ENCODE peak calls at places on chromosomes 7 and 10, in six cellular contexts. S is T1000; F is suprapubic skin; C is HTR-8/SVneo; U is stimulated activated CD4-positive, alpha-beta T cell treated with anti-CD3 and anti-CD28 coated beads, Interleukin-4, amount 100 ng/mL, for 48 hours; I is NCI-H1105. L is an unnamed sample.

GRCh38 chr7:45881759-45882464 is 6.4 kb upstream of the IGFBP1 start:
- DNase-seq in S (no peak), F (no peak), C (no peak), U (no peak), I (no peak), L (no peak)

GRCh38 chr10:22219308-22219707 is 1.5 kb upstream of the EBLN1 start:
- DNase-seq in S (no peak), F (no peak), C (no peak), U (no peak), I (no peak), L (no peak)

GRCh38 chr7:143458263-143458662 is 15.0 kb downstream of the TAS2R60 start:
- DNase-seq in S (no peak), F (no peak), C (no peak), U (no peak), I (no peak), L (no peak)

GRCh38 chr7:1646957-1647891 is 22.9 kb upstream of the ELFN1 start:
- DNase-seq in S (no peak), F (no peak), C (no peak), U (no peak), I (no peak), L (no peak)

GRCh38 chr7:82633592-82633991 is 190.0 kb upstream of the CACNA2D1 start:
- DNase-seq in S (no peak), F (no peak), C (no peak), U (no peak), I (peak), L (no peak)

GRCh38 chr7:151404216-151405011 is 5.4 kb downstream of the WDR86 start:
- DNase-seq in S (no peak), F (no peak), C (no peak), U (no peak), I (no peak), L (no peak)

GRCh38 chr7:130875265-130875741 is 141.3 kb upstream of the KLF14 start:
- DNase-seq in S (no peak), F (no peak), C (peak), U (no peak), I (peak), L (no peak)

GRCh38 chr10:127886371-127887051 is 6.2 kb downstream of the CLRN3 start:
- DNase-seq in S (no peak), F (no peak), C (no peak), U (no peak), I (no peak), L (no peak)

GRCh38 chr7:55427800-55428199 is 62.7 kb downstream of the LANCL2 start:
- DNase-seq in S (no peak), F (no peak), C (no peak), U (no peak), I (peak), L (no peak)

GRCh38 chr10:10914129-10914528 is 103.5 kb upstream of the CELF2 start:
- DNase-seq in S (no peak), F (no peak), C (no peak), U (no peak), I (no peak), L (no peak)

GRCh38 chr10:125018576-125019143 is 76.7 kb downstream of the ZRANB1 start:
- DNase-seq in S (no peak), F (no peak), C (no peak), U (no peak), I (no peak), L (no peak)

GRCh38 chr7:19177269-19177668 is 32.0 kb upstream of the FERD3L start:
- DNase-seq in S (no peak), F (no peak), C (no peak), U (no peak), I (no peak), L (no peak)

GRCh38 chr7:149766215-149766614 is 7.2 kb downstream of the ZNF467 start:
- DNase-seq in S (no peak), F (no peak), C (no peak), U (no peak), I (no peak), L (no peak)

GRCh38 chr7:157766098-157766497 is 429.3 kb downstream of the DNAJB6 start:
- DNase-seq in S (no peak), F (no peak), C (no peak), U (no peak), I (no peak), L (no peak)

GRCh38 chr7:91280604-91281003 is 16.4 kb downstream of the FZD1 start:
- DNase-seq in S (no peak), F (no peak), C (no peak), U (no peak), I (no peak), L (no peak)

GRCh38 chr7:23072043-23072442 is 33.5 kb upstream of the KLHL7 start:
- DNase-seq in S (no peak), F (no peak), C (no peak), U (no peak), I (no peak), L (no peak)

GRCh38 chr7:106239406-106239805 is 45.4 kb downstream of the NAMPT start:
- DNase-seq in S (no peak), F (no peak), C (no peak), U (no peak), I (no peak), L (no peak)

GRCh38 chr7:30633223-30633622 is 38.5 kb downstream of the GARS1 start:
- DNase-seq in S (no peak), F (no peak), C (no peak), U (no peak), I (no peak), L (no peak)

GRCh38 chr10:73413108-73413527 is 740 bp downstream of the ANXA7 start:
- DNase-seq in S (peak), F (no peak), C (peak), U (peak), I (no peak), L (no peak)

GRCh38 chr10:108388716-108389115 is 1224.2 kb upstream of the SORCS1 start:
- DNase-seq in S (no peak), F (no peak), C (no peak), U (no peak), I (peak), L (no peak)

GRCh38 chr7:67604461-67605386 is 608.1 kb downstream of the TYW1 start:
- DNase-seq in S (no peak), F (no peak), C (no peak), U (no peak), I (no peak), L (no peak)

GRCh38 chr10:115432188-115432819 is 339.1 kb downstream of the ATRNL1 start:
- DNase-seq in S (no peak), F (no peak), C (no peak), U (no peak), I (no peak), L (peak)

GRCh38 chr10:95266674-95267095 is 24.1 kb downstream of the PDLIM1 start:
- DNase-seq in S (no peak), F (no peak), C (peak), U (no peak), I (no peak), L (peak)